ENCODE peak calls at places on chromosomes 1 and 21, in ten cellular contexts. V, J, E, Z, X, Y, P, H, D and F are unnamed samples.

GRCh38 chr1:157377216-157377821 is 175.0 kb downstream of the FCRL5 start:
- DNase-seq in Z (peak), Y (no peak), D (peak), J (peak), H (peak), V (no peak), E (no peak), X (no peak), P (no peak), F (no peak)

GRCh38 chr1:85438353-85438752 is 26.6 kb downstream of the DDAH1 start:
- DNase-seq in V (peak), P (no peak), H (no peak), E (no peak), Y (no peak), Z (no peak), D (no peak), J (peak), X (no peak), F (no peak)

GRCh38 chr1:61182049-61182448 is 99.7 kb downstream of the NFIA start:
- DNase-seq in H (peak), Y (no peak), P (no peak), J (peak), E (no peak), D (no peak), Z (no peak), X (no peak), V (no peak), F (no peak)

GRCh38 chr1:45501502-45501859 is 1.4 kb downstream of the MMACHC start:
- DNase-seq in Y (no peak), J (no peak), D (no peak), P (no peak), X (no peak), E (no peak), V (no peak), Z (no peak), H (no peak), F (no peak)

GRCh38 chr1:93979718-93980319 is 70.6 kb upstream of the GCLM start:
- DNase-seq in X (no peak), H (peak), Y (no peak), P (no peak), J (peak), D (no peak), Z (no peak), V (peak), E (no peak), F (no peak)

GRCh38 chr1:34711936-34712688 is 42.7 kb upstream of the GJB5 start:
- DNase-seq in P (no peak), J (no peak), E (no peak), Y (no peak), D (no peak), H (no peak), X (no peak), V (no peak), Z (no peak), F (no peak)

GRCh38 chr1:25785321-25786067 is 14.5 kb upstream of the SELENON start:
- DNase-seq in E (no peak), D (no peak), P (no peak), X (no peak), Y (no peak), V (no peak), J (no peak), Z (no peak), H (no peak), F (no peak)

GRCh38 chr1:6205849-6206845 is at the start of gene RNF207:
- DNase-seq in P (no peak), Z (peak), J (peak), E (peak), Y (no peak), V (peak), D (peak), H (no peak), X (no peak), F (no peak)

GRCh38 chr21:44932366-44933181 is 7.3 kb upstream of the SLX9 start:
- DNase-seq in E (peak), D (peak), J (no peak), Y (no peak), P (no peak), X (no peak), Z (no peak), V (no peak), H (no peak), F (no peak)

GRCh38 chr1:92900539-92900938 is 60.7 kb downstream of the DIPK1A start:
- DNase-seq in Y (no peak), D (no peak), X (no peak), J (no peak), Z (no peak), V (no peak), H (no peak), P (no peak), E (no peak), F (no peak)